ENCODE peak calls at places on chromosome 16, in nine cellular contexts. One of them, this sample, is unnamed.

GRCh38 chr16:1077877-1078578 is 5.5 kb downstream of the SSTR5 start:
- DNase-seq in islet precursor cell: no peak
- DNase-seq in left lobe of liver: no peak
- DNase-seq in kidney epithelial cell: no peak
- DNase-seq in neural crest cell: no peak
- DNase-seq in foreskin fibroblast: no peak
- DNase-seq in cerebellar nuclear complex: no peak
- DNase-seq in smooth muscle cell of the brain vasculature: no peak
- DNase-seq in ELR: no peak
- DNase-seq in this sample: no peak

GRCh38 chr16:65815707-65816106 is 550.8 kb upstream of the CDH5 start:
- DNase-seq in islet precursor cell: no peak
- DNase-seq in left lobe of liver: no peak
- DNase-seq in kidney epithelial cell: no peak
- DNase-seq in neural crest cell: no peak
- DNase-seq in foreskin fibroblast: no peak
- DNase-seq in cerebellar nuclear complex: no peak
- DNase-seq in smooth muscle cell of the brain vasculature: no peak
- DNase-seq in ELR: no peak
- DNase-seq in this sample: no peak

GRCh38 chr16:69410285-69410990 is 14.0 kb upstream of the CYB5B start:
- DNase-seq in islet precursor cell: no peak
- DNase-seq in left lobe of liver: no peak
- DNase-seq in kidney epithelial cell: peak
- DNase-seq in neural crest cell: no peak
- DNase-seq in foreskin fibroblast: peak
- DNase-seq in cerebellar nuclear complex: no peak
- DNase-seq in smooth muscle cell of the brain vasculature: no peak
- DNase-seq in ELR: peak
- DNase-seq in this sample: peak

GRCh38 chr16:2751577-2752034 is 832 bp upstream of the SRRM2 start:
- DNase-seq in islet precursor cell: no peak
- DNase-seq in left lobe of liver: no peak
- DNase-seq in kidney epithelial cell: no peak
- DNase-seq in neural crest cell: no peak
- DNase-seq in foreskin fibroblast: no peak
- DNase-seq in cerebellar nuclear complex: no peak
- DNase-seq in smooth muscle cell of the brain vasculature: no peak
- DNase-seq in ELR: peak
- DNase-seq in this sample: no peak

GRCh38 chr16:23398987-23399805 is 53.8 kb downstream of the COG7 start:
- DNase-seq in islet precursor cell: peak
- DNase-seq in left lobe of liver: no peak
- DNase-seq in kidney epithelial cell: no peak
- DNase-seq in neural crest cell: peak
- DNase-seq in foreskin fibroblast: no peak
- DNase-seq in cerebellar nuclear complex: no peak
- DNase-seq in smooth muscle cell of the brain vasculature: no peak
- DNase-seq in ELR: no peak
- DNase-seq in this sample: no peak

GRCh38 chr16:82639666-82640336 is 13.0 kb downstream of the CDH13 start:
- DNase-seq in islet precursor cell: peak
- DNase-seq in left lobe of liver: peak
- DNase-seq in kidney epithelial cell: no peak
- DNase-seq in neural crest cell: peak
- DNase-seq in foreskin fibroblast: peak
- DNase-seq in cerebellar nuclear complex: no peak
- DNase-seq in smooth muscle cell of the brain vasculature: no peak
- DNase-seq in ELR: peak
- DNase-seq in this sample: peak

GRCh38 chr16:83002351-83003334 is 375.9 kb downstream of the CDH13 start:
- DNase-seq in islet precursor cell: no peak
- DNase-seq in left lobe of liver: no peak
- DNase-seq in kidney epithelial cell: no peak
- DNase-seq in neural crest cell: no peak
- DNase-seq in foreskin fibroblast: peak
- DNase-seq in cerebellar nuclear complex: no peak
- DNase-seq in smooth muscle cell of the brain vasculature: no peak
- DNase-seq in ELR: peak
- DNase-seq in this sample: peak

GRCh38 chr16:71628810-71629209 is 2.8 kb downstream of the MARVELD3 start:
- DNase-seq in islet precursor cell: peak
- DNase-seq in left lobe of liver: no peak
- DNase-seq in kidney epithelial cell: no peak
- DNase-seq in neural crest cell: no peak
- DNase-seq in foreskin fibroblast: peak
- DNase-seq in cerebellar nuclear complex: no peak
- DNase-seq in smooth muscle cell of the brain vasculature: peak
- DNase-seq in ELR: peak
- DNase-seq in this sample: no peak

GRCh38 chr16:72426416-72426815 is 254.5 kb upstream of the PMFBP1 start:
- DNase-seq in islet precursor cell: no peak
- DNase-seq in left lobe of liver: no peak
- DNase-seq in kidney epithelial cell: no peak
- DNase-seq in neural crest cell: no peak
- DNase-seq in foreskin fibroblast: no peak
- DNase-seq in cerebellar nuclear complex: no peak
- DNase-seq in smooth muscle cell of the brain vasculature: no peak
- DNase-seq in ELR: no peak
- DNase-seq in this sample: no peak

GRCh38 chr16:12988071-12988470 is 86.7 kb downstream of the SHISA9 start:
- DNase-seq in islet precursor cell: no peak
- DNase-seq in left lobe of liver: no peak
- DNase-seq in kidney epithelial cell: no peak
- DNase-seq in neural crest cell: no peak
- DNase-seq in foreskin fibroblast: no peak
- DNase-seq in cerebellar nuclear complex: no peak
- DNase-seq in smooth muscle cell of the brain vasculature: no peak
- DNase-seq in ELR: no peak
- DNase-seq in this sample: no peak

GRCh38 chr16:50067290-50067853 is 1.6 kb downstream of the HEATR3 start:
- DNase-seq in islet precursor cell: peak
- DNase-seq in left lobe of liver: no peak
- DNase-seq in kidney epithelial cell: no peak
- DNase-seq in neural crest cell: peak
- DNase-seq in foreskin fibroblast: peak
- DNase-seq in cerebellar nuclear complex: no peak
- DNase-seq in smooth muscle cell of the brain vasculature: peak
- DNase-seq in ELR: peak
- DNase-seq in this sample: peak

GRCh38 chr16:59573528-59574271 is 839.6 kb upstream of the GOT2 start:
- DNase-seq in islet precursor cell: no peak
- DNase-seq in left lobe of liver: no peak
- DNase-seq in kidney epithelial cell: no peak
- DNase-seq in neural crest cell: no peak
- DNase-seq in foreskin fibroblast: peak
- DNase-seq in cerebellar nuclear complex: no peak
- DNase-seq in smooth muscle cell of the brain vasculature: no peak
- DNase-seq in ELR: peak
- DNase-seq in this sample: peak

GRCh38 chr16:75591001-75591852 is 25.0 kb downstream of the GABARAPL2 start:
- DNase-seq in islet precursor cell: peak
- DNase-seq in left lobe of liver: no peak
- DNase-seq in kidney epithelial cell: no peak
- DNase-seq in neural crest cell: no peak
- DNase-seq in foreskin fibroblast: peak
- DNase-seq in cerebellar nuclear complex: no peak
- DNase-seq in smooth muscle cell of the brain vasculature: no peak
- DNase-seq in ELR: no peak
- DNase-seq in this sample: peak

GRCh38 chr16:50315346-50315997 is 49.1 kb downstream of the ADCY7 start:
- DNase-seq in islet precursor cell: peak
- DNase-seq in left lobe of liver: no peak
- DNase-seq in kidney epithelial cell: no peak
- DNase-seq in neural crest cell: no peak
- DNase-seq in foreskin fibroblast: no peak
- DNase-seq in cerebellar nuclear complex: no peak
- DNase-seq in smooth muscle cell of the brain vasculature: peak
- DNase-seq in ELR: no peak
- DNase-seq in this sample: no peak

GRCh38 chr16:57828272-57829161 is 26.2 kb upstream of the KIFC3 start:
- DNase-seq in islet precursor cell: no peak
- DNase-seq in left lobe of liver: no peak
- DNase-seq in kidney epithelial cell: no peak
- DNase-seq in neural crest cell: no peak
- DNase-seq in foreskin fibroblast: no peak
- DNase-seq in cerebellar nuclear complex: no peak
- DNase-seq in smooth muscle cell of the brain vasculature: no peak
- DNase-seq in ELR: no peak
- DNase-seq in this sample: no peak

GRCh38 chr16:53865492-53865863 is 161.5 kb downstream of the FTO start:
- DNase-seq in islet precursor cell: peak
- DNase-seq in left lobe of liver: no peak
- DNase-seq in kidney epithelial cell: peak
- DNase-seq in neural crest cell: no peak
- DNase-seq in foreskin fibroblast: peak
- DNase-seq in cerebellar nuclear complex: no peak
- DNase-seq in smooth muscle cell of the brain vasculature: no peak
- DNase-seq in ELR: peak
- DNase-seq in this sample: peak

GRCh38 chr16:88403794-88404581 is 21.2 kb downstream of the ZNF469 start:
- DNase-seq in islet precursor cell: no peak
- DNase-seq in left lobe of liver: no peak
- DNase-seq in kidney epithelial cell: no peak
- DNase-seq in neural crest cell: no peak
- DNase-seq in foreskin fibroblast: no peak
- DNase-seq in cerebellar nuclear complex: no peak
- DNase-seq in smooth muscle cell of the brain vasculature: no peak
- DNase-seq in ELR: peak
- DNase-seq in this sample: no peak

GRCh38 chr16:86405319-86405718 is 105.0 kb upstream of the FOXF1 start:
- DNase-seq in islet precursor cell: no peak
- DNase-seq in left lobe of liver: no peak
- DNase-seq in kidney epithelial cell: no peak
- DNase-seq in neural crest cell: no peak
- DNase-seq in foreskin fibroblast: no peak
- DNase-seq in cerebellar nuclear complex: no peak
- DNase-seq in smooth muscle cell of the brain vasculature: no peak
- DNase-seq in ELR: peak
- DNase-seq in this sample: peak

GRCh38 chr16:12091569-12092346 is 115.2 kb downstream of the SNX29 start:
- DNase-seq in islet precursor cell: no peak
- DNase-seq in left lobe of liver: no peak
- DNase-seq in kidney epithelial cell: no peak
- DNase-seq in neural crest cell: no peak
- DNase-seq in foreskin fibroblast: no peak
- DNase-seq in cerebellar nuclear complex: no peak
- DNase-seq in smooth muscle cell of the brain vasculature: no peak
- DNase-seq in ELR: no peak
- DNase-seq in this sample: no peak